ENCODE peak calls at places on chromosomes 11 and 22, in four cellular contexts. S is HepG2, C is GM12878, U is K562. R is an unnamed sample.

GRCh38 chr22:27879923-27880322 is 39.1 kb downstream of the PITPNB start:
- DNase-seq in S (peak), C (no peak), U (peak), R (no peak)

GRCh38 chr11:69293819-69294505 is at the start of gene MYEOV:
- DNase-seq in C (peak), S (peak), U (peak), R (peak)

GRCh38 chr11:45331839-45332485 is 45.8 kb upstream of the SYT13 start:
- DNase-seq in U (no peak), C (no peak), S (no peak), R (no peak)

GRCh38 chr11:109996060-109996459 is 97.1 kb upstream of the ZC3H12C start:
- DNase-seq in U (no peak), S (no peak), C (no peak), R (no peak)

GRCh38 chr11:132423266-132423665 is 1052.9 kb downstream of the NTM start:
- DNase-seq in C (no peak), S (no peak), U (no peak), R (no peak)

GRCh38 chr22:32325416-32325801 is 32.3 kb upstream of the RFPL3 start:
- DNase-seq in U (no peak), S (no peak), C (no peak), R (no peak)

GRCh38 chr22:44666207-44666585 is 35.8 kb upstream of the PRR5 start:
- DNase-seq in U (no peak), C (no peak), S (no peak), R (no peak)

GRCh38 chr11:130510407-130511006 is 62.1 kb downstream of the ADAMTS15 start:
- DNase-seq in S (no peak), U (no peak), C (no peak), R (no peak)

GRCh38 chr11:63769044-63769718 is 606 bp upstream of the ZFTA start:
- DNase-seq in S (no peak), C (no peak), U (peak), R (peak)

GRCh38 chr22:30127749-30128166 is 47.5 kb downstream of the HORMAD2 start:
- DNase-seq in S (no peak), C (no peak), U (no peak), R (no peak)

GRCh38 chr11:451738-452137 is 1.7 kb downstream of the PTDSS2 start:
- DNase-seq in U (no peak), S (no peak), C (no peak), R (no peak)

GRCh38 chr22:30968015-30968923 is at the start of gene MORC2:
- DNase-seq in S (peak), C (no peak), U (peak), R (peak)

GRCh38 chr11:74905326-74905725 is 43.6 kb downstream of the XRRA1 start:
- DNase-seq in S (no peak), U (no peak), C (no peak), R (no peak)

GRCh38 chr11:36062796-36063380 is 119.0 kb downstream of the LDLRAD3 start:
- DNase-seq in S (no peak), C (no peak), U (no peak), R (no peak)

GRCh38 chr22:37581534-37581933 is 1.6 kb upstream of the LGALS2 start:
- DNase-seq in S (no peak), C (no peak), U (no peak), R (no peak)

GRCh38 chr22:33163815-33164214 is 105.6 kb upstream of the SYN3 start:
- DNase-seq in U (no peak), S (no peak), C (no peak), R (no peak)

GRCh38 chr11:120978701-120979100 is 45.2 kb upstream of the TBCEL start:
- DNase-seq in U (no peak), S (no peak), C (no peak), R (no peak)

GRCh38 chr11:76782526-76783293 is 446 bp upstream of the TSKU start:
- DNase-seq in S (peak), U (peak), C (no peak), R (peak)

GRCh38 chr11:15969281-15969680 is 387.1 kb downstream of the SOX6 start:
- DNase-seq in U (peak), C (peak), S (peak), R (no peak)

GRCh38 chr11:40388097-40388818 is 1071.2 kb downstream of the LRRC4C start:
- DNase-seq in U (no peak), S (no peak), C (no peak), R (no peak)

GRCh38 chr11:36186340-36186739 is 102.9 kb downstream of the COMMD9 start:
- DNase-seq in C (no peak), U (no peak), S (no peak), R (no peak)

GRCh38 chr11:32386770-32387377 is 48.5 kb downstream of the WT1 start:
- DNase-seq in S (no peak), U (peak), C (no peak), R (no peak)

GRCh38 chr11:36056160-36056751 is 112.4 kb downstream of the LDLRAD3 start:
- DNase-seq in C (no peak), S (no peak), U (peak), R (peak)

GRCh38 chr11:73271936-73272679 is at the start of gene P2RY6:
- DNase-seq in S (peak), C (no peak), U (peak), R (peak)

GRCh38 chr11:10674991-10675440 is 18.5 kb downstream of the IRAG1 start:
- DNase-seq in S (no peak), U (no peak), C (no peak), R (no peak)

GRCh38 chr11:125410091-125410490 is 86.0 kb downstream of the FEZ1 start:
- DNase-seq in C (no peak), S (no peak), U (no peak), R (peak)

GRCh38 chr11:44760917-44761545 is 34.3 kb downstream of the TSPAN18 start:
- DNase-seq in S (no peak), U (peak), C (no peak), R (peak)

GRCh38 chr11:27423125-27423524 is 49.5 kb downstream of the LGR4 start:
- DNase-seq in U (no peak), S (no peak), C (no peak), R (no peak)

GRCh38 chr11:66626926-66627325 is 10.5 kb downstream of the RBM14 start:
- DNase-seq in S (no peak), C (no peak), U (no peak), R (no peak)

DNA sequence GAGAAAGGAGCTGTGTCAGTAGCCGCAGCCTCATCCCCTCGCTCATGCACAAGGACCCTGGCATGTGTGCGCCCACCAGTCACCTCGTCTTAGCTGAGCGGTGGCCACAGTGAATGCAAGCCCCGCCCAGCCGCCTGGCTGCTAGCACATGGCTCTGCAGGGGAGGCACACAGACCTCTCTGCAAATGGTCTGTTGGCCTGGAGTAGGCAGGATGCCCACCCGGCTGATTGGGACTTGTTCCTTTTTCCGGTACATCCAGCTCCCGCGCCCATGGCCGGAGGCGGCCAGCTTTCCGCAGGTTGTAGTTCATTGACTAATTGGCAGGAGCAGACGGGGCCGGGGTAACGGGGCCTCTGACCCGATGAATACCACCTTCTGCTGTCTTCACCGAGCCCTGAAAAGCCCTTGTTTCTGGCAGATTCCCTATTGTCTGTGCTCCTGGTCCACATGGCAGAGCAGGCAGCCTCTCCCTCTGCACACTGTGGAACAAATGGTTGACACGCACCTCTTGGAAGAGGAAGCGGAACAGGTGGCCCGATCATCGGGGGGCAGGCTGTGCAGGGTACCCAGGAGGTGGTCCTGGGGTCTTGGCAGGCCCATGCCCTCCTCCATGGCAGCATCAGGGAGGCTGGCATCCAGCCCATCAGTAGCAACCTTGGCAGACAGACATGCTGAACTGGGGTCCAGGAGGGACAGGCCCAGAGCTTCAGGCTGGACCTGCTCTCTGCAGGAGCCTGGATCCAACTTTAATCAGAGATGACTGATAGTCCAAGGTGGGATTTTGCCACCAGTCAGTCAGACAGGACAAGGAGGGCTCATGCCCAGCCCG is 1512.0 kb downstream of the BRD1 start:
- DNase-seq in U (no peak), C (no peak), S (no peak), R (no peak)
- TF ChIP-seq ETV6 in U (no peak), C (no peak), S (no peak), R (no peak)

DNA sequence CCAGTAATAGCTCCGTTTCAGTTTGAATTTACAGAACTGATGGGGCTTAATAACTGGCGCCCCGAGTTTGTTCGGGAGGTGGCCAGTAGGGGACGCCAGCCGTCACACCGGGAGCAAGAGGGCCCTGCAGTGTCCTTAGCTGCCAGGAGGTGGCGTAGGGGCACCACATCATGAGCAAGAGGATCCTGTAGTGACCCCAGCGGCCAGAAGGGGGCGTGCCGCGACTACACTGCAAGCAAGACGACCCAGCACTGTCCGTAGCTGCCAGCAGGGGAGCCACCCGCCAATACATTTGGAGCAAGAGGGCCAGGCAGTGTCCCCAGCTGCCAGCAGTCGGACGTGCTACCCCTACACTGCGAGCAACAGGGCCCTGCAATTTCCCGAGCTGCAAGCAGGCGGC is 663.7 kb upstream of the B3GAT1 start:
- DNase-seq in C (no peak), S (peak), U (peak), R (peak)
- TF ChIP-seq ESRRA in C (no peak), S (no peak), U (no peak), R (no peak)

DNA sequence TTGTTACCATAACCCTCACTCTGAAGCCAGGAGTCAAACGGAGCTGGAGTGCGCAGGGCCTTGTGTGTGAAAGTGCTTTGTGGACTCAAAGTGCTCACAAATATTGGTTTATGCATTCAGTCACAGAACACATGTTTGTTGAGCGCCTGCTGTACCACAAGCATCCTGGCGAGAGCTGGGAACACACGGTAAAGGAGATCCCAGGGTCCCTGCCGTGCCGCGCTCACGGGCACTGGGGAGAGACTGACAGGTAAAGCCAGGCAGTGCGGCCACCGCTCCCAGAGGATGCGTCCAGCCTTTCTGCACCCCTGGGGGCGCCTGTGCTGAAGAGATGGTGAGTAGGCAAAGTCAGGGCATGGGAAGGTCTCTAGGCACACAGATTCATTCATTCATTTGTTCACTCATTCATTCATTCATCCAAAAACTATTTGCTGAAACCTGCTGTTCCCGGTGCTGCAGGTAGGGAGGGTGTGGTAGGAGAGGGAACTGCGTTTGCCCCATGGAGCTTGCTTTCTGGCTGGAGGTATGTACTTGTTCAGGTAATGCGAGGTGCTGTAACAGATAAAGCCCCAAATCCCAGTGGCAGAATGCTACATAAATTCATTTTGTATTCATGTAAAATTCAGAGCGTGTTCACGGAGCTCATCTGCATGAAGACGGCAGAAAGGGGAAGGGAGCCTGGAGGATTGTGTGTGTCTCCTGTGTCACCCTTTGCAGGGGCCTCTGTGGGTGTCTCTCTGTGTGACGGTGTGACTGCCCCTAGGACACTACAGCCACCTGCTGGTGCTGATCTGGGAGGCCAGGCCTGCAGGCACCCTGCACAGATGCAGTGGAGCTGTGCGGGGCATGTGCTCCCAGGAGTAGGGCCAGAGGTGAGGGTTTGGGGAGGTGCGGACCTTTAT is 167.0 kb upstream of the B3GAT1 start:
- DNase-seq in U (no peak), C (no peak), S (peak), R (no peak)
- TF ChIP-seq CBFB in U (no peak), C (no peak), S (no peak), R (no peak)

GRCh38 chr11:16997624-16998023 is 16.6 kb downstream of the PLEKHA7 start:
- DNase-seq in S (peak), C (no peak), U (no peak), R (no peak)
- TF ChIP-seq ETV6 in S (no peak), C (no peak), U (no peak), R (no peak)

R was measured in WTC11.